ENCODE peak calls at places on chromosomes 2 and 18, in eight cellular contexts. One of them, this sample, is unnamed.

GRCh38 chr2:30709516-30709915 is 97.7 kb downstream of the CAPN13 start:
- DNase-seq in stimulated activated CD4-positive, alpha-beta T cell treated with anti-CD3 and anti-CD28 coated beads, Interleukin-1b, Interleukin-23, amount 100 ng/mL, for 1 hour: no peak
- DNase-seq in fibroblast of lung: no peak
- DNase-seq in fibroblast of pulmonary artery: no peak
- DNase-seq in NCI-H2029: no peak
- DNase-seq in COR-L47: no peak
- DNase-seq in activated CD4-positive, alpha-beta T cell treated with anti-CD3 and anti-CD28 coated beads, Interleukin-2, amount 10 ng/mL, durations not matched to agents 24 days and 14 days: no peak
- DNase-seq in memory B cell: no peak
- DNase-seq in this sample: no peak

GRCh38 chr2:122167561-122167960 is 412.1 kb downstream of the TSN start:
- DNase-seq in NCI-H2029: no peak
- DNase-seq in memory B cell: no peak
- DNase-seq in activated CD4-positive, alpha-beta T cell treated with anti-CD3 and anti-CD28 coated beads, Interleukin-2, amount 10 ng/mL, durations not matched to agents 24 days and 14 days: no peak
- DNase-seq in fibroblast of pulmonary artery: no peak
- DNase-seq in fibroblast of lung: peak
- DNase-seq in COR-L47: no peak
- DNase-seq in stimulated activated CD4-positive, alpha-beta T cell treated with anti-CD3 and anti-CD28 coated beads, Interleukin-1b, Interleukin-23, amount 100 ng/mL, for 1 hour: no peak
- DNase-seq in this sample: no peak

GRCh38 chr2:239299218-239299939 is 101.4 kb downstream of the HDAC4 start:
- DNase-seq in COR-L47: no peak
- DNase-seq in memory B cell: no peak
- DNase-seq in stimulated activated CD4-positive, alpha-beta T cell treated with anti-CD3 and anti-CD28 coated beads, Interleukin-1b, Interleukin-23, amount 100 ng/mL, for 1 hour: no peak
- DNase-seq in fibroblast of lung: no peak
- DNase-seq in NCI-H2029: peak
- DNase-seq in activated CD4-positive, alpha-beta T cell treated with anti-CD3 and anti-CD28 coated beads, Interleukin-2, amount 10 ng/mL, durations not matched to agents 24 days and 14 days: no peak
- DNase-seq in fibroblast of pulmonary artery: no peak
- DNase-seq in this sample: no peak

GRCh38 chr2:181656450-181657261 is at the start of gene CERKL:
- DNase-seq in COR-L47: no peak
- DNase-seq in fibroblast of lung: peak
- DNase-seq in fibroblast of pulmonary artery: peak
- DNase-seq in NCI-H2029: no peak
- DNase-seq in memory B cell: no peak
- DNase-seq in stimulated activated CD4-positive, alpha-beta T cell treated with anti-CD3 and anti-CD28 coated beads, Interleukin-1b, Interleukin-23, amount 100 ng/mL, for 1 hour: no peak
- DNase-seq in activated CD4-positive, alpha-beta T cell treated with anti-CD3 and anti-CD28 coated beads, Interleukin-2, amount 10 ng/mL, durations not matched to agents 24 days and 14 days: peak
- DNase-seq in this sample: no peak

GRCh38 chr2:118965737-118966136 is 23.7 kb downstream of the MARCO start:
- DNase-seq in activated CD4-positive, alpha-beta T cell treated with anti-CD3 and anti-CD28 coated beads, Interleukin-2, amount 10 ng/mL, durations not matched to agents 24 days and 14 days: peak
- DNase-seq in memory B cell: no peak
- DNase-seq in stimulated activated CD4-positive, alpha-beta T cell treated with anti-CD3 and anti-CD28 coated beads, Interleukin-1b, Interleukin-23, amount 100 ng/mL, for 1 hour: no peak
- DNase-seq in COR-L47: no peak
- DNase-seq in fibroblast of lung: no peak
- DNase-seq in fibroblast of pulmonary artery: no peak
- DNase-seq in NCI-H2029: no peak
- DNase-seq in this sample: no peak

GRCh38 chr18:72727776-72728175 is 140.0 kb downstream of the NETO1 start:
- DNase-seq in activated CD4-positive, alpha-beta T cell treated with anti-CD3 and anti-CD28 coated beads, Interleukin-2, amount 10 ng/mL, durations not matched to agents 24 days and 14 days: no peak
- DNase-seq in fibroblast of lung: no peak
- DNase-seq in COR-L47: no peak
- DNase-seq in fibroblast of pulmonary artery: no peak
- DNase-seq in stimulated activated CD4-positive, alpha-beta T cell treated with anti-CD3 and anti-CD28 coated beads, Interleukin-1b, Interleukin-23, amount 100 ng/mL, for 1 hour: no peak
- DNase-seq in memory B cell: no peak
- DNase-seq in NCI-H2029: no peak
- DNase-seq in this sample: no peak

GRCh38 chr2:207632575-207633492 is 7.6 kb upstream of the METTL21A start:
- DNase-seq in activated CD4-positive, alpha-beta T cell treated with anti-CD3 and anti-CD28 coated beads, Interleukin-2, amount 10 ng/mL, durations not matched to agents 24 days and 14 days: no peak
- DNase-seq in stimulated activated CD4-positive, alpha-beta T cell treated with anti-CD3 and anti-CD28 coated beads, Interleukin-1b, Interleukin-23, amount 100 ng/mL, for 1 hour: no peak
- DNase-seq in NCI-H2029: no peak
- DNase-seq in memory B cell: no peak
- DNase-seq in fibroblast of pulmonary artery: peak
- DNase-seq in COR-L47: no peak
- DNase-seq in fibroblast of lung: peak
- DNase-seq in this sample: peak

GRCh38 chr2:133213651-133214050 is 354.6 kb downstream of the NCKAP5 start:
- DNase-seq in COR-L47: no peak
- DNase-seq in fibroblast of pulmonary artery: no peak
- DNase-seq in NCI-H2029: no peak
- DNase-seq in stimulated activated CD4-positive, alpha-beta T cell treated with anti-CD3 and anti-CD28 coated beads, Interleukin-1b, Interleukin-23, amount 100 ng/mL, for 1 hour: no peak
- DNase-seq in activated CD4-positive, alpha-beta T cell treated with anti-CD3 and anti-CD28 coated beads, Interleukin-2, amount 10 ng/mL, durations not matched to agents 24 days and 14 days: no peak
- DNase-seq in memory B cell: no peak
- DNase-seq in fibroblast of lung: peak
- DNase-seq in this sample: no peak

GRCh38 chr18:12819330-12819729 is 64.7 kb downstream of the PTPN2 start:
- DNase-seq in activated CD4-positive, alpha-beta T cell treated with anti-CD3 and anti-CD28 coated beads, Interleukin-2, amount 10 ng/mL, durations not matched to agents 24 days and 14 days: peak
- DNase-seq in fibroblast of lung: no peak
- DNase-seq in fibroblast of pulmonary artery: no peak
- DNase-seq in COR-L47: no peak
- DNase-seq in stimulated activated CD4-positive, alpha-beta T cell treated with anti-CD3 and anti-CD28 coated beads, Interleukin-1b, Interleukin-23, amount 100 ng/mL, for 1 hour: no peak
- DNase-seq in memory B cell: no peak
- DNase-seq in NCI-H2029: no peak
- DNase-seq in this sample: peak

GRCh38 chr18:9137168-9138066 is 836 bp downstream of the ANKRD12 start:
- DNase-seq in stimulated activated CD4-positive, alpha-beta T cell treated with anti-CD3 and anti-CD28 coated beads, Interleukin-1b, Interleukin-23, amount 100 ng/mL, for 1 hour: no peak
- DNase-seq in memory B cell: peak
- DNase-seq in fibroblast of pulmonary artery: peak
- DNase-seq in activated CD4-positive, alpha-beta T cell treated with anti-CD3 and anti-CD28 coated beads, Interleukin-2, amount 10 ng/mL, durations not matched to agents 24 days and 14 days: peak
- DNase-seq in fibroblast of lung: peak
- DNase-seq in NCI-H2029: peak
- DNase-seq in COR-L47: peak
- DNase-seq in this sample: peak

GRCh38 chr2:100882645-100883613 is 63.0 kb downstream of the NPAS2 start:
- DNase-seq in fibroblast of lung: peak
- DNase-seq in activated CD4-positive, alpha-beta T cell treated with anti-CD3 and anti-CD28 coated beads, Interleukin-2, amount 10 ng/mL, durations not matched to agents 24 days and 14 days: no peak
- DNase-seq in stimulated activated CD4-positive, alpha-beta T cell treated with anti-CD3 and anti-CD28 coated beads, Interleukin-1b, Interleukin-23, amount 100 ng/mL, for 1 hour: no peak
- DNase-seq in COR-L47: no peak
- DNase-seq in fibroblast of pulmonary artery: no peak
- DNase-seq in NCI-H2029: no peak
- DNase-seq in memory B cell: no peak
- DNase-seq in this sample: peak

GRCh38 chr2:186884585-186884984 is 35.6 kb upstream of the ZSWIM2 start:
- DNase-seq in COR-L47: no peak
- DNase-seq in memory B cell: no peak
- DNase-seq in stimulated activated CD4-positive, alpha-beta T cell treated with anti-CD3 and anti-CD28 coated beads, Interleukin-1b, Interleukin-23, amount 100 ng/mL, for 1 hour: no peak
- DNase-seq in fibroblast of lung: no peak
- DNase-seq in activated CD4-positive, alpha-beta T cell treated with anti-CD3 and anti-CD28 coated beads, Interleukin-2, amount 10 ng/mL, durations not matched to agents 24 days and 14 days: no peak
- DNase-seq in fibroblast of pulmonary artery: peak
- DNase-seq in NCI-H2029: no peak
- DNase-seq in this sample: no peak

GRCh38 chr2:113979172-113980128 is 89.6 kb downstream of the ACTR3 start:
- DNase-seq in stimulated activated CD4-positive, alpha-beta T cell treated with anti-CD3 and anti-CD28 coated beads, Interleukin-1b, Interleukin-23, amount 100 ng/mL, for 1 hour: peak
- DNase-seq in activated CD4-positive, alpha-beta T cell treated with anti-CD3 and anti-CD28 coated beads, Interleukin-2, amount 10 ng/mL, durations not matched to agents 24 days and 14 days: peak
- DNase-seq in fibroblast of lung: no peak
- DNase-seq in COR-L47: no peak
- DNase-seq in NCI-H2029: no peak
- DNase-seq in fibroblast of pulmonary artery: no peak
- DNase-seq in memory B cell: peak
- DNase-seq in this sample: no peak

GRCh38 chr2:142544173-142544572 is 333.3 kb upstream of the KYNU start:
- DNase-seq in COR-L47: no peak
- DNase-seq in memory B cell: no peak
- DNase-seq in fibroblast of lung: no peak
- DNase-seq in fibroblast of pulmonary artery: no peak
- DNase-seq in activated CD4-positive, alpha-beta T cell treated with anti-CD3 and anti-CD28 coated beads, Interleukin-2, amount 10 ng/mL, durations not matched to agents 24 days and 14 days: no peak
- DNase-seq in NCI-H2029: no peak
- DNase-seq in stimulated activated CD4-positive, alpha-beta T cell treated with anti-CD3 and anti-CD28 coated beads, Interleukin-1b, Interleukin-23, amount 100 ng/mL, for 1 hour: no peak
- DNase-seq in this sample: no peak

GRCh38 chr18:23733895-23734294 is 44.6 kb downstream of the LAMA3 start:
- DNase-seq in stimulated activated CD4-positive, alpha-beta T cell treated with anti-CD3 and anti-CD28 coated beads, Interleukin-1b, Interleukin-23, amount 100 ng/mL, for 1 hour: no peak
- DNase-seq in memory B cell: no peak
- DNase-seq in activated CD4-positive, alpha-beta T cell treated with anti-CD3 and anti-CD28 coated beads, Interleukin-2, amount 10 ng/mL, durations not matched to agents 24 days and 14 days: no peak
- DNase-seq in fibroblast of pulmonary artery: no peak
- DNase-seq in COR-L47: no peak
- DNase-seq in fibroblast of lung: no peak
- DNase-seq in NCI-H2029: no peak
- DNase-seq in this sample: no peak

GRCh38 chr2:224957540-224958465 is 84.5 kb downstream of the DOCK10 start:
- DNase-seq in memory B cell: no peak
- DNase-seq in COR-L47: no peak
- DNase-seq in fibroblast of pulmonary artery: no peak
- DNase-seq in NCI-H2029: no peak
- DNase-seq in activated CD4-positive, alpha-beta T cell treated with anti-CD3 and anti-CD28 coated beads, Interleukin-2, amount 10 ng/mL, durations not matched to agents 24 days and 14 days: no peak
- DNase-seq in stimulated activated CD4-positive, alpha-beta T cell treated with anti-CD3 and anti-CD28 coated beads, Interleukin-1b, Interleukin-23, amount 100 ng/mL, for 1 hour: no peak
- DNase-seq in fibroblast of lung: no peak
- DNase-seq in this sample: no peak

GRCh38 chr18:54712315-54712714 is 116.0 kb upstream of the RAB27B start:
- DNase-seq in fibroblast of lung: peak
- DNase-seq in memory B cell: no peak
- DNase-seq in fibroblast of pulmonary artery: peak
- DNase-seq in COR-L47: no peak
- DNase-seq in stimulated activated CD4-positive, alpha-beta T cell treated with anti-CD3 and anti-CD28 coated beads, Interleukin-1b, Interleukin-23, amount 100 ng/mL, for 1 hour: no peak
- DNase-seq in activated CD4-positive, alpha-beta T cell treated with anti-CD3 and anti-CD28 coated beads, Interleukin-2, amount 10 ng/mL, durations not matched to agents 24 days and 14 days: peak
- DNase-seq in NCI-H2029: no peak
- DNase-seq in this sample: peak

GRCh38 chr2:54834721-54835120 is 111.3 kb downstream of the EML6 start:
- DNase-seq in stimulated activated CD4-positive, alpha-beta T cell treated with anti-CD3 and anti-CD28 coated beads, Interleukin-1b, Interleukin-23, amount 100 ng/mL, for 1 hour: no peak
- DNase-seq in fibroblast of lung: peak
- DNase-seq in memory B cell: no peak
- DNase-seq in activated CD4-positive, alpha-beta T cell treated with anti-CD3 and anti-CD28 coated beads, Interleukin-2, amount 10 ng/mL, durations not matched to agents 24 days and 14 days: no peak
- DNase-seq in COR-L47: no peak
- DNase-seq in fibroblast of pulmonary artery: no peak
- DNase-seq in NCI-H2029: no peak
- DNase-seq in this sample: no peak

GRCh38 chr2:176291335-176291734 is 22.1 kb downstream of the MTX2 start:
- DNase-seq in activated CD4-positive, alpha-beta T cell treated with anti-CD3 and anti-CD28 coated beads, Interleukin-2, amount 10 ng/mL, durations not matched to agents 24 days and 14 days: no peak
- DNase-seq in fibroblast of pulmonary artery: no peak
- DNase-seq in COR-L47: no peak
- DNase-seq in memory B cell: no peak
- DNase-seq in stimulated activated CD4-positive, alpha-beta T cell treated with anti-CD3 and anti-CD28 coated beads, Interleukin-1b, Interleukin-23, amount 100 ng/mL, for 1 hour: no peak
- DNase-seq in fibroblast of lung: no peak
- DNase-seq in NCI-H2029: no peak
- DNase-seq in this sample: no peak

GRCh38 chr18:57397440-57397839 is 37.7 kb upstream of the ONECUT2 start:
- DNase-seq in fibroblast of lung: peak
- DNase-seq in activated CD4-positive, alpha-beta T cell treated with anti-CD3 and anti-CD28 coated beads, Interleukin-2, amount 10 ng/mL, durations not matched to agents 24 days and 14 days: no peak
- DNase-seq in fibroblast of pulmonary artery: no peak
- DNase-seq in memory B cell: no peak
- DNase-seq in stimulated activated CD4-positive, alpha-beta T cell treated with anti-CD3 and anti-CD28 coated beads, Interleukin-1b, Interleukin-23, amount 100 ng/mL, for 1 hour: no peak
- DNase-seq in NCI-H2029: no peak
- DNase-seq in COR-L47: no peak
- DNase-seq in this sample: peak

GRCh38 chr2:71313-72035 is 25.2 kb upstream of the FAM110C start:
- DNase-seq in stimulated activated CD4-positive, alpha-beta T cell treated with anti-CD3 and anti-CD28 coated beads, Interleukin-1b, Interleukin-23, amount 100 ng/mL, for 1 hour: no peak
- DNase-seq in memory B cell: no peak
- DNase-seq in fibroblast of pulmonary artery: no peak
- DNase-seq in NCI-H2029: no peak
- DNase-seq in fibroblast of lung: no peak
- DNase-seq in activated CD4-positive, alpha-beta T cell treated with anti-CD3 and anti-CD28 coated beads, Interleukin-2, amount 10 ng/mL, durations not matched to agents 24 days and 14 days: no peak
- DNase-seq in COR-L47: no peak
- DNase-seq in this sample: no peak

GRCh38 chr18:52326001-52326400 is 14.0 kb upstream of the DCC start:
- DNase-seq in COR-L47: peak
- DNase-seq in memory B cell: no peak
- DNase-seq in activated CD4-positive, alpha-beta T cell treated with anti-CD3 and anti-CD28 coated beads, Interleukin-2, amount 10 ng/mL, durations not matched to agents 24 days and 14 days: no peak
- DNase-seq in fibroblast of pulmonary artery: peak
- DNase-seq in fibroblast of lung: peak
- DNase-seq in stimulated activated CD4-positive, alpha-beta T cell treated with anti-CD3 and anti-CD28 coated beads, Interleukin-1b, Interleukin-23, amount 100 ng/mL, for 1 hour: no peak
- DNase-seq in NCI-H2029: no peak
- DNase-seq in this sample: peak

GRCh38 chr2:82391386-82391785 is 2067.7 kb downstream of the SUCLG1 start:
- DNase-seq in activated CD4-positive, alpha-beta T cell treated with anti-CD3 and anti-CD28 coated beads, Interleukin-2, amount 10 ng/mL, durations not matched to agents 24 days and 14 days: no peak
- DNase-seq in fibroblast of lung: no peak
- DNase-seq in stimulated activated CD4-positive, alpha-beta T cell treated with anti-CD3 and anti-CD28 coated beads, Interleukin-1b, Interleukin-23, amount 100 ng/mL, for 1 hour: no peak
- DNase-seq in NCI-H2029: no peak
- DNase-seq in memory B cell: no peak
- DNase-seq in COR-L47: no peak
- DNase-seq in fibroblast of pulmonary artery: no peak
- DNase-seq in this sample: no peak

GRCh38 chr18:64330161-64330560 is 181.3 kb upstream of the LINC00305 start:
- DNase-seq in activated CD4-positive, alpha-beta T cell treated with anti-CD3 and anti-CD28 coated beads, Interleukin-2, amount 10 ng/mL, durations not matched to agents 24 days and 14 days: no peak
- DNase-seq in fibroblast of pulmonary artery: peak
- DNase-seq in memory B cell: no peak
- DNase-seq in stimulated activated CD4-positive, alpha-beta T cell treated with anti-CD3 and anti-CD28 coated beads, Interleukin-1b, Interleukin-23, amount 100 ng/mL, for 1 hour: no peak
- DNase-seq in NCI-H2029: no peak
- DNase-seq in fibroblast of lung: no peak
- DNase-seq in COR-L47: peak
- DNase-seq in this sample: peak

GRCh38 chr18:73645175-73645715 is 502.4 kb downstream of the FBXO15 start:
- DNase-seq in COR-L47: no peak
- DNase-seq in activated CD4-positive, alpha-beta T cell treated with anti-CD3 and anti-CD28 coated beads, Interleukin-2, amount 10 ng/mL, durations not matched to agents 24 days and 14 days: no peak
- DNase-seq in memory B cell: no peak
- DNase-seq in fibroblast of pulmonary artery: peak
- DNase-seq in fibroblast of lung: peak
- DNase-seq in stimulated activated CD4-positive, alpha-beta T cell treated with anti-CD3 and anti-CD28 coated beads, Interleukin-1b, Interleukin-23, amount 100 ng/mL, for 1 hour: no peak
- DNase-seq in NCI-H2029: no peak
- DNase-seq in this sample: peak

GRCh38 chr2:215553946-215554345 is 118.1 kb upstream of the FN1 start:
- DNase-seq in NCI-H2029: no peak
- DNase-seq in memory B cell: no peak
- DNase-seq in COR-L47: no peak
- DNase-seq in fibroblast of pulmonary artery: no peak
- DNase-seq in activated CD4-positive, alpha-beta T cell treated with anti-CD3 and anti-CD28 coated beads, Interleukin-2, amount 10 ng/mL, durations not matched to agents 24 days and 14 days: no peak
- DNase-seq in fibroblast of lung: no peak
- DNase-seq in stimulated activated CD4-positive, alpha-beta T cell treated with anti-CD3 and anti-CD28 coated beads, Interleukin-1b, Interleukin-23, amount 100 ng/mL, for 1 hour: no peak
- DNase-seq in this sample: no peak

GRCh38 chr2:240139666-240140393 is 628 bp downstream of the OTOS start:
- DNase-seq in memory B cell: no peak
- DNase-seq in stimulated activated CD4-positive, alpha-beta T cell treated with anti-CD3 and anti-CD28 coated beads, Interleukin-1b, Interleukin-23, amount 100 ng/mL, for 1 hour: no peak
- DNase-seq in NCI-H2029: no peak
- DNase-seq in COR-L47: no peak
- DNase-seq in activated CD4-positive, alpha-beta T cell treated with anti-CD3 and anti-CD28 coated beads, Interleukin-2, amount 10 ng/mL, durations not matched to agents 24 days and 14 days: no peak
- DNase-seq in fibroblast of pulmonary artery: no peak
- DNase-seq in fibroblast of lung: no peak
- DNase-seq in this sample: no peak

GRCh38 chr2:17628349-17629261 is 88.1 kb downstream of the VSNL1 start:
- DNase-seq in memory B cell: no peak
- DNase-seq in fibroblast of pulmonary artery: no peak
- DNase-seq in activated CD4-positive, alpha-beta T cell treated with anti-CD3 and anti-CD28 coated beads, Interleukin-2, amount 10 ng/mL, durations not matched to agents 24 days and 14 days: no peak
- DNase-seq in fibroblast of lung: peak
- DNase-seq in COR-L47: no peak
- DNase-seq in NCI-H2029: no peak
- DNase-seq in stimulated activated CD4-positive, alpha-beta T cell treated with anti-CD3 and anti-CD28 coated beads, Interleukin-1b, Interleukin-23, amount 100 ng/mL, for 1 hour: no peak
- DNase-seq in this sample: peak

GRCh38 chr2:172455121-172455515 is 27.7 kb downstream of the ITGA6 start:
- DNase-seq in COR-L47: no peak
- DNase-seq in memory B cell: no peak
- DNase-seq in NCI-H2029: peak
- DNase-seq in stimulated activated CD4-positive, alpha-beta T cell treated with anti-CD3 and anti-CD28 coated beads, Interleukin-1b, Interleukin-23, amount 100 ng/mL, for 1 hour: no peak
- DNase-seq in activated CD4-positive, alpha-beta T cell treated with anti-CD3 and anti-CD28 coated beads, Interleukin-2, amount 10 ng/mL, durations not matched to agents 24 days and 14 days: no peak
- DNase-seq in fibroblast of lung: no peak
- DNase-seq in fibroblast of pulmonary artery: no peak
- DNase-seq in this sample: no peak

GRCh38 chr2:227834423-227834822 is 20.8 kb downstream of the CCL20 start:
- DNase-seq in stimulated activated CD4-positive, alpha-beta T cell treated with anti-CD3 and anti-CD28 coated beads, Interleukin-1b, Interleukin-23, amount 100 ng/mL, for 1 hour: no peak
- DNase-seq in COR-L47: no peak
- DNase-seq in fibroblast of pulmonary artery: no peak
- DNase-seq in activated CD4-positive, alpha-beta T cell treated with anti-CD3 and anti-CD28 coated beads, Interleukin-2, amount 10 ng/mL, durations not matched to agents 24 days and 14 days: no peak
- DNase-seq in memory B cell: no peak
- DNase-seq in NCI-H2029: no peak
- DNase-seq in fibroblast of lung: no peak
- DNase-seq in this sample: no peak